ENCODE peak calls at places on chromosomes 4 and X, in seven cellular contexts. One of them, this sample, is unnamed.

GRCh38 chr4:48653217-48654014 is 126.7 kb downstream of the FRYL start:
- DNase-seq in SK-N-SH: peak
- DNase-seq in K562: no peak
- DNase-seq in HepG2: no peak
- DNase-seq in HCT116: no peak
- DNase-seq in H1: no peak
- DNase-seq in GM12878: no peak
- DNase-seq in this sample: no peak

GRCh38 chr4:24657768-24658617 is 73.6 kb upstream of the DHX15 start:
- DNase-seq in SK-N-SH: no peak
- DNase-seq in K562: no peak
- DNase-seq in HepG2: peak
- DNase-seq in HCT116: peak
- DNase-seq in H1: no peak
- DNase-seq in GM12878: peak
- DNase-seq in this sample: no peak

GRCh38 chr4:174828845-174829701 is at the start of gene GLRA3:
- DNase-seq in SK-N-SH: peak
- DNase-seq in K562: peak
- DNase-seq in HepG2: peak
- DNase-seq in HCT116: no peak
- DNase-seq in H1: peak
- DNase-seq in GM12878: no peak
- DNase-seq in this sample: no peak

GRCh38 chrX:96590403-96590802 is 94.2 kb upstream of the DIAPH2 start:
- DNase-seq in SK-N-SH: no peak
- DNase-seq in K562: no peak
- DNase-seq in HepG2: no peak
- DNase-seq in HCT116: no peak
- DNase-seq in H1: no peak
- DNase-seq in GM12878: no peak
- DNase-seq in this sample: no peak

GRCh38 chr4:7711330-7711963 is 228.2 kb downstream of the AFAP1 start:
- DNase-seq in SK-N-SH: no peak
- DNase-seq in K562: no peak
- DNase-seq in HepG2: no peak
- DNase-seq in HCT116: no peak
- DNase-seq in H1: no peak
- DNase-seq in GM12878: no peak
- DNase-seq in this sample: no peak

GRCh38 chr4:1269209-1269608 is 20.3 kb upstream of the CTBP1 start:
- DNase-seq in SK-N-SH: no peak
- DNase-seq in K562: no peak
- DNase-seq in HepG2: no peak
- DNase-seq in HCT116: no peak
- DNase-seq in H1: no peak
- DNase-seq in GM12878: no peak
- DNase-seq in this sample: no peak

GRCh38 chrX:55867254-55867653 is 149.7 kb downstream of the RRAGB start:
- DNase-seq in SK-N-SH: no peak
- DNase-seq in K562: no peak
- DNase-seq in HepG2: no peak
- DNase-seq in HCT116: no peak
- DNase-seq in H1: no peak
- DNase-seq in GM12878: peak
- DNase-seq in this sample: no peak

GRCh38 chr4:75514949-75515612 is 808 bp downstream of the THAP6 start:
- DNase-seq in SK-N-SH: peak
- DNase-seq in K562: no peak
- DNase-seq in HepG2: no peak
- DNase-seq in HCT116: no peak
- DNase-seq in H1: no peak
- DNase-seq in GM12878: peak
- DNase-seq in this sample: no peak

GRCh38 chr4:1233641-1234277 is 15.2 kb downstream of the CTBP1 start:
- DNase-seq in SK-N-SH: peak
- DNase-seq in K562: no peak
- DNase-seq in HepG2: no peak
- DNase-seq in HCT116: no peak
- DNase-seq in H1: no peak
- DNase-seq in GM12878: no peak
- DNase-seq in this sample: peak

GRCh38 chr4:163892417-163892816 is 397.9 kb downstream of the TMA16 start:
- DNase-seq in SK-N-SH: no peak
- DNase-seq in K562: no peak
- DNase-seq in HepG2: no peak
- DNase-seq in HCT116: no peak
- DNase-seq in H1: no peak
- DNase-seq in GM12878: no peak
- DNase-seq in this sample: no peak

GRCh38 chrX:80430826-80431501 is 10.7 kb downstream of the TENT5D start:
- DNase-seq in SK-N-SH: peak
- DNase-seq in K562: peak
- DNase-seq in HepG2: no peak
- DNase-seq in HCT116: no peak
- DNase-seq in H1: peak
- DNase-seq in GM12878: no peak
- DNase-seq in this sample: no peak

GRCh38 chr4:4995103-4995761 is 24.0 kb downstream of the CYTL1 start:
- DNase-seq in SK-N-SH: peak
- DNase-seq in K562: peak
- DNase-seq in HepG2: peak
- DNase-seq in HCT116: peak
- DNase-seq in H1: peak
- DNase-seq in GM12878: no peak
- DNase-seq in this sample: peak

GRCh38 chr4:69832326-69833030 is 27.5 kb downstream of the SULT1E1 start:
- DNase-seq in SK-N-SH: no peak
- DNase-seq in K562: no peak
- DNase-seq in HepG2: peak
- DNase-seq in HCT116: no peak
- DNase-seq in H1: no peak
- DNase-seq in GM12878: no peak
- DNase-seq in this sample: no peak

GRCh38 chr4:76199664-76200211 is 13.9 kb downstream of the SCARB2 start:
- DNase-seq in SK-N-SH: no peak
- DNase-seq in K562: no peak
- DNase-seq in HepG2: no peak
- DNase-seq in HCT116: no peak
- DNase-seq in H1: no peak
- DNase-seq in GM12878: peak
- DNase-seq in this sample: peak

GRCh38 chr4:163161536-163162205 is 5.0 kb downstream of the NAF1 start:
- DNase-seq in SK-N-SH: no peak
- DNase-seq in K562: no peak
- DNase-seq in HepG2: peak
- DNase-seq in HCT116: no peak
- DNase-seq in H1: no peak
- DNase-seq in GM12878: no peak
- DNase-seq in this sample: peak

GRCh38 chr4:175035907-175036306 is 117.7 kb downstream of the ADAM29 start:
- DNase-seq in SK-N-SH: no peak
- DNase-seq in K562: no peak
- DNase-seq in HepG2: no peak
- DNase-seq in HCT116: no peak
- DNase-seq in H1: no peak
- DNase-seq in GM12878: peak
- DNase-seq in this sample: no peak

GRCh38 chrX:124098089-124098488 is 136.6 kb downstream of the STAG2 start:
- DNase-seq in SK-N-SH: peak
- DNase-seq in K562: no peak
- DNase-seq in HepG2: peak
- DNase-seq in HCT116: no peak
- DNase-seq in H1: no peak
- DNase-seq in GM12878: no peak
- DNase-seq in this sample: peak

GRCh38 chr4:95910749-95911148 is 70.9 kb downstream of the PDHA2 start:
- DNase-seq in SK-N-SH: no peak
- DNase-seq in K562: no peak
- DNase-seq in HepG2: no peak
- DNase-seq in HCT116: no peak
- DNase-seq in H1: no peak
- DNase-seq in GM12878: no peak
- DNase-seq in this sample: no peak

GRCh38 chr4:73740353-73740778 is at the start of gene CXCL8:
- DNase-seq in SK-N-SH: no peak
- DNase-seq in K562: no peak
- DNase-seq in HepG2: peak
- DNase-seq in HCT116: peak
- DNase-seq in H1: no peak
- DNase-seq in GM12878: no peak
- DNase-seq in this sample: peak

GRCh38 chr4:69039071-69039470 is 57.2 kb upstream of the UGT2B7 start:
- DNase-seq in SK-N-SH: no peak
- DNase-seq in K562: no peak
- DNase-seq in HepG2: no peak
- DNase-seq in HCT116: no peak
- DNase-seq in H1: no peak
- DNase-seq in GM12878: no peak
- DNase-seq in this sample: no peak

GRCh38 chrX:120813982-120814381 is 61.7 kb downstream of the CT47B1 start:
- DNase-seq in SK-N-SH: no peak
- DNase-seq in K562: no peak
- DNase-seq in HepG2: no peak
- DNase-seq in HCT116: no peak
- DNase-seq in H1: no peak
- DNase-seq in GM12878: no peak
- DNase-seq in this sample: no peak

GRCh38 chrX:69065451-69065850 is 99.8 kb downstream of the PJA1 start:
- DNase-seq in SK-N-SH: no peak
- DNase-seq in K562: no peak
- DNase-seq in HepG2: no peak
- DNase-seq in HCT116: no peak
- DNase-seq in H1: peak
- DNase-seq in GM12878: no peak
- DNase-seq in this sample: no peak

GRCh38 chr4:183177001-183177400 is 77.9 kb downstream of the WWC2 start:
- DNase-seq in SK-N-SH: no peak
- DNase-seq in K562: no peak
- DNase-seq in HepG2: no peak
- DNase-seq in HCT116: no peak
- DNase-seq in H1: no peak
- DNase-seq in GM12878: no peak
- DNase-seq in this sample: no peak

GRCh38 chr4:183173580-183174526 is 74.8 kb downstream of the WWC2 start:
- DNase-seq in SK-N-SH: no peak
- DNase-seq in K562: no peak
- DNase-seq in HepG2: no peak
- DNase-seq in HCT116: no peak
- DNase-seq in H1: no peak
- DNase-seq in GM12878: no peak
- DNase-seq in this sample: peak

GRCh38 chr4:183172881-183173280 is 73.8 kb downstream of the WWC2 start:
- DNase-seq in SK-N-SH: no peak
- DNase-seq in K562: no peak
- DNase-seq in HepG2: no peak
- DNase-seq in HCT116: no peak
- DNase-seq in H1: no peak
- DNase-seq in GM12878: no peak
- DNase-seq in this sample: no peak

GRCh38 chr4:183178201-183178600 is 79.1 kb downstream of the WWC2 start:
- DNase-seq in SK-N-SH: no peak
- DNase-seq in K562: no peak
- DNase-seq in HepG2: no peak
- DNase-seq in HCT116: no peak
- DNase-seq in H1: no peak
- DNase-seq in GM12878: no peak
- DNase-seq in this sample: no peak

GRCh38 chr4:183175631-183176232 is 76.7 kb downstream of the WWC2 start:
- DNase-seq in SK-N-SH: no peak
- DNase-seq in K562: no peak
- DNase-seq in HepG2: peak
- DNase-seq in HCT116: no peak
- DNase-seq in H1: no peak
- DNase-seq in GM12878: no peak
- DNase-seq in this sample: peak
- TF ChIP-seq MAX in SK-N-SH: no peak
- TF ChIP-seq MAX in K562: no peak
- TF ChIP-seq MAX in HepG2: no peak
- TF ChIP-seq MAX in HCT116: no peak
- TF ChIP-seq MAX in H1: no peak
- TF ChIP-seq MAX in GM12878: no peak
- TF ChIP-seq MAX in this sample: no peak

DNA sequence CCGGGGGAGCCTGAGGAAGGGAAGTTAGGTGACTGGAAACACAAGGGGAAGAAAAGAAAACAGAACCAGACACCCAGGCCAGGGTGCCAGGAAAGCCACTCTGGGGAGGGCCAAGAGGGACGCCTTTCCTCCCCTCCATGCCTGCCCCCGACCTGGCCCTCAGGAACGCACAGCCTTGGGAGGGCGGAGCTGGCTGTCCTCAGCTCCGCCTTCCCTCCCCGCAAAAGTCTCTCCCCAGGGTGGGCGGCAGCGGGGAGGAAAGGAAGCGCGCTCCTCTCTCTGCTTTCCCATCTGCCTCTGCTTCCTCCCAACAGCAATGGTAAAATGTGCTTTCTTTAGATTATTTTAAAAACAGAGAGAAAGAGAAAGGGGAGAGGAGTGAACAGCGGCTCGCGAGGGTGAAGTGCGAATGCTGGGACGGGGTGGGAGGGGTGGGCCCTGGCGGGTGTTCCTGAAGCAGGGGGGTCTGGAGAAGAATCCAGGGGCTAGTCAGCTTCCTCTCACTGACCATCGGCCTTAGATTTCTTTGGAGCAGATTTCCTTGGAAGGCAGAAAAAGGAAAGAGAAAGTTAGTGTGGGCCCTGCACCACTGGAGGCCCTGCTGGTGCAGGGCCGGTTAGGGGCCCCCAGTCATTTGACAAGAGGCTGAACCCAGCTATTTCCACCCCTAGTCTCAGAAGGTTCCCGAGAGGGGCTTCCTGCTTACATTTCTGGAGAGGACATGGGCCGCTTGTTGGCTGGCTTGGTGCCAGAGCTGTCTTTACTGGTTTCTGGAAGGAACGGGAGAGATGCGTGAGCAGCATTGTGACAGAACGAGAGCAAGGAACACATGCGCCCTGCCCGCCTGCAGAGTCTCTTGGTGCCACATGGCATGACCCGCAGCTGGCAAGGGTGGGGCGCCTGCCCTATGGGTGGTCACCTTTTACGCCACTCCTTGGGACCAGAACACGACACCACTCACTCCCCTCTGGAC is 4.7 kb upstream of the RENBP start:
- DNase-seq in SK-N-SH: no peak
- DNase-seq in K562: no peak
- DNase-seq in HepG2: no peak
- DNase-seq in HCT116: no peak
- DNase-seq in H1: no peak
- DNase-seq in GM12878: no peak
- DNase-seq in this sample: peak
- H3K9ac ChIP-seq in SK-N-SH: no peak
- H3K9ac ChIP-seq in K562: no peak
- H3K9ac ChIP-seq in HepG2: no peak
- H3K9ac ChIP-seq in HCT116: no peak
- H3K9ac ChIP-seq in H1: no peak
- H3K9ac ChIP-seq in GM12878: no peak
- H3K9ac ChIP-seq in this sample: no peak

GRCh38 chr4:166421556-166422156 is 548.6 kb downstream of the TLL1 start:
- DNase-seq in SK-N-SH: no peak
- DNase-seq in K562: no peak
- DNase-seq in HepG2: no peak
- DNase-seq in HCT116: no peak
- DNase-seq in H1: no peak
- DNase-seq in GM12878: no peak
- DNase-seq in this sample: no peak
- TF ChIP-seq MAX in SK-N-SH: no peak
- TF ChIP-seq MAX in K562: no peak
- TF ChIP-seq MAX in HepG2: no peak
- TF ChIP-seq MAX in HCT116: no peak
- TF ChIP-seq MAX in H1: no peak
- TF ChIP-seq MAX in GM12878: no peak
- TF ChIP-seq MAX in this sample: no peak

GRCh38 chr4:3241905-3242304 is 7.1 kb upstream of the MSANTD1 start:
- DNase-seq in SK-N-SH: no peak
- DNase-seq in K562: peak
- DNase-seq in HepG2: no peak
- DNase-seq in HCT116: no peak
- DNase-seq in H1: no peak
- DNase-seq in GM12878: no peak
- DNase-seq in this sample: no peak
- H3K9ac ChIP-seq in SK-N-SH: no peak
- H3K9ac ChIP-seq in K562: no peak
- H3K9ac ChIP-seq in HepG2: no peak
- H3K9ac ChIP-seq in HCT116: no peak
- H3K9ac ChIP-seq in H1: no peak
- H3K9ac ChIP-seq in GM12878: no peak
- H3K9ac ChIP-seq in this sample: no peak